ENCODE peak calls at places on chromosomes 13 and 19, in four cellular contexts. One of them, this sample, is unnamed.

GRCh38 chr13:20264271-20265018 is 32.3 kb upstream of the GJB6 start:
- DNase-seq in Peyer's patch: no peak
- DNase-seq in cardiac muscle cell: no peak
- DNase-seq in heart left ventricle: no peak
- DNase-seq in this sample: no peak

GRCh38 chr13:113783966-113784644 is 25.1 kb downstream of the TMEM255B start:
- DNase-seq in Peyer's patch: peak
- DNase-seq in cardiac muscle cell: no peak
- DNase-seq in heart left ventricle: no peak
- DNase-seq in this sample: no peak

GRCh38 chr13:65111223-65111622 is 2118.9 kb downstream of the PCDH9 start:
- DNase-seq in Peyer's patch: no peak
- DNase-seq in cardiac muscle cell: no peak
- DNase-seq in heart left ventricle: no peak
- DNase-seq in this sample: no peak

GRCh38 chr13:104385409-104385808 is 1319.2 kb upstream of the SLC10A2 start:
- DNase-seq in Peyer's patch: no peak
- DNase-seq in cardiac muscle cell: no peak
- DNase-seq in heart left ventricle: no peak
- DNase-seq in this sample: no peak

GRCh38 chr13:40161931-40162330 is 504.5 kb downstream of the FOXO1 start:
- DNase-seq in Peyer's patch: no peak
- DNase-seq in cardiac muscle cell: no peak
- DNase-seq in heart left ventricle: no peak
- DNase-seq in this sample: no peak

GRCh38 chr19:4186087-4186993 is 3.9 kb downstream of the ANKRD24 start:
- DNase-seq in Peyer's patch: peak
- DNase-seq in cardiac muscle cell: peak
- DNase-seq in heart left ventricle: no peak
- DNase-seq in this sample: peak

GRCh38 chr19:5155586-5156210 is 184.9 kb downstream of the PTPRS start:
- DNase-seq in Peyer's patch: no peak
- DNase-seq in cardiac muscle cell: no peak
- DNase-seq in heart left ventricle: peak
- DNase-seq in this sample: no peak

GRCh38 chr13:39040206-39040605 is 1.9 kb downstream of the NHLRC3 start:
- DNase-seq in Peyer's patch: no peak
- DNase-seq in cardiac muscle cell: no peak
- DNase-seq in heart left ventricle: no peak
- DNase-seq in this sample: no peak

GRCh38 chr19:27635401-27635800 is 1577.5 kb downstream of the UQCRFS1 start:
- DNase-seq in Peyer's patch: no peak
- DNase-seq in cardiac muscle cell: no peak
- DNase-seq in heart left ventricle: no peak
- DNase-seq in this sample: no peak

GRCh38 chr19:31351212-31352193 is 2.3 kb upstream of the TSHZ3 start:
- DNase-seq in Peyer's patch: no peak
- DNase-seq in cardiac muscle cell: peak
- DNase-seq in heart left ventricle: peak
- DNase-seq in this sample: no peak

GRCh38 chr19:46355234-46355990 is 8.5 kb downstream of the PPP5C start:
- DNase-seq in Peyer's patch: peak
- DNase-seq in cardiac muscle cell: no peak
- DNase-seq in heart left ventricle: no peak
- DNase-seq in this sample: peak

GRCh38 chr13:112747256-112747655 is 57.4 kb downstream of the ATP11A start:
- DNase-seq in Peyer's patch: no peak
- DNase-seq in cardiac muscle cell: no peak
- DNase-seq in heart left ventricle: no peak
- DNase-seq in this sample: no peak

GRCh38 chr19:18278521-18279265 is 2.7 kb downstream of the JUND start:
- DNase-seq in Peyer's patch: peak
- DNase-seq in cardiac muscle cell: no peak
- DNase-seq in heart left ventricle: no peak
- DNase-seq in this sample: peak

GRCh38 chr19:57813919-57814504 is 701 bp downstream of the ZNF552 start:
- DNase-seq in Peyer's patch: no peak
- DNase-seq in cardiac muscle cell: peak
- DNase-seq in heart left ventricle: no peak
- DNase-seq in this sample: peak

DNA sequence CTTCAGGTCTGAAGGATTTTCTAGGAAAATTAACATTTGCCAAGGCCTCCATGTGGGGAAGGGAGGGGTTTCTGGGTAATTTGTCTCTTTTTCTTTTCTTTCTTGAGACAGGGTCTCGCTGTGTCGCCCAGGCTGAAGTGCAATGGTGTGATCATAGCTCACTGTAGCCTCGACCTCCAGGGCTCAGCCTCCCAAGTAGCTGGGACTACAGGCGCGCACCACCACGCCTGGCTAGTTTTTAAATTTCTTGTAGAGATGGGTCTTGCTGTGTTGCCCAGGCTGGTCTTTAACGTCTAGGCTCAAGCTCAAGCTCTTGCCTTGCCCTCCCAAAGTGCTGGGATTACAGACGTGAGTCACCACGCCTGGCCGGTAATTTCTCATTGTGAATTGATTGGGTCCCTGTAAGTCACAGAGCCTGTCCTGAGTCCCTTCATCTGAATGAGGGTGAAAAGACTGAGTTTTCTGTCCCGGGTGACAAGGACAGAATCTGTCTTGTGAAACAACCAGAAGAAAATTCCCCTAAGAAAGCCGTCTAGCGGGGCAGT is 10.0 kb upstream of the SPC24 start:
- DNase-seq in Peyer's patch: no peak
- DNase-seq in cardiac muscle cell: no peak
- DNase-seq in heart left ventricle: no peak
- DNase-seq in this sample: no peak
- H3K4me3 ChIP-seq in Peyer's patch: no peak
- H3K4me3 ChIP-seq in cardiac muscle cell: no peak
- H3K4me3 ChIP-seq in heart left ventricle: no peak
- H3K4me3 ChIP-seq in this sample: no peak

GRCh38 chr13:102845630-102846260 is at the start of gene ERCC5:
- DNase-seq in Peyer's patch: peak
- DNase-seq in cardiac muscle cell: peak
- DNase-seq in heart left ventricle: peak
- DNase-seq in this sample: peak
- TF ChIP-seq CTCF in Peyer's patch: peak
- TF ChIP-seq CTCF in cardiac muscle cell: no peak
- TF ChIP-seq CTCF in heart left ventricle: no peak
- TF ChIP-seq CTCF in this sample: no peak

DNA sequence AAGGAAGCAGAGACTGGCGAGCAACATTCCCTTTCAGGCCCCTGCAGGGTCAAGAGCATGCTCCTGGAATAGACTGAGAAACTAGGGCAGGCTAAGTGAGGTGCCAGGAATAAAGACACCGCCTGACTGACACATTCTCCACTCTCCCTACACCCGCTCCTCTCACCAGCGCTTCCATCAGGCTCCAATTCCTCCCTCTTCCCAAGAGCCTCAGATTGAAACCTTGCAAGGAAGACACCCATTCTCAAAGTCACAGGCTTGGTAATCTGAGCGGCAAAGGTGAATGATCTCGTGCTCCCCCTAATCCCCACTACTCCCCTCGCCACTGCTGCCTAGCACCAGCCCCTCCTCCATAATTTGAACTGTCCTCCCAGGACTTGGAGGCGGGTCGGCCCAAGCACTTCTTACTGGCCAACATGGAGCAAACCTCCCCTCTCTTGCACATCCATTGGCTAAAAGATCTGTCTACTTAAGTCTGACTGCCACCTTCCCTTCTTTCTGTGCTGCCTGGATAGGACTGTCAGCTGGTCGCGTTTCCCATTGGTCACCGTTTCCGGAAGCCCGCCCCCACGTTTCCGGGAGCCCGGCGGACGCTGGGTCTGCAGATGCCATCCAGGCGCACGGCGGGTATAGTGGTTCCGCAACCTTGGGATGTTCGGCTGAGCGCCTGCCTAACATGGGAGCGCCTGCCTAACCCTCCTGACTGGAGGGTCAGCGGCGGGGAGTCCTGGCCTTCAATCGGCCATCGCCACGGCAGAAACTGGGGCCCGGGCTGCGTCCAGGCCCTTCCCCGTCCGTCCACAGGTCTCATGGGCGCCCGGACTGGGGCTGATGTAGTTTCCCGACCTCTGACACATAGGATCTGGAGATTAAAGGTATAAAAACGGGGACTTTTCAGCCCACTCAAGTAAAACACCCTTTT is 33.6 kb downstream of the ZNF383 start:
- DNase-seq in Peyer's patch: peak
- DNase-seq in cardiac muscle cell: no peak
- DNase-seq in heart left ventricle: peak
- DNase-seq in this sample: no peak
- H3K4me3 ChIP-seq in Peyer's patch: peak
- H3K4me3 ChIP-seq in cardiac muscle cell: no peak
- H3K4me3 ChIP-seq in heart left ventricle: peak
- H3K4me3 ChIP-seq in this sample: no peak

GRCh38 chr13:96996097-96996496 is 1.8 kb upstream of the OXGR1 start:
- DNase-seq in Peyer's patch: no peak
- DNase-seq in cardiac muscle cell: no peak
- DNase-seq in heart left ventricle: no peak
- DNase-seq in this sample: no peak

GRCh38 chr13:96994849-96995243 is 570 bp upstream of the OXGR1 start:
- DNase-seq in Peyer's patch: no peak
- DNase-seq in cardiac muscle cell: no peak
- DNase-seq in heart left ventricle: no peak
- DNase-seq in this sample: no peak

GRCh38 chr13:96992633-96993032 is 1.6 kb downstream of the OXGR1 start:
- DNase-seq in Peyer's patch: no peak
- DNase-seq in cardiac muscle cell: no peak
- DNase-seq in heart left ventricle: no peak
- DNase-seq in this sample: no peak

GRCh38 chr13:96993660-96994029 is 631 bp downstream of the OXGR1 start:
- DNase-seq in Peyer's patch: no peak
- DNase-seq in cardiac muscle cell: no peak
- DNase-seq in heart left ventricle: no peak
- DNase-seq in this sample: no peak

DNA sequence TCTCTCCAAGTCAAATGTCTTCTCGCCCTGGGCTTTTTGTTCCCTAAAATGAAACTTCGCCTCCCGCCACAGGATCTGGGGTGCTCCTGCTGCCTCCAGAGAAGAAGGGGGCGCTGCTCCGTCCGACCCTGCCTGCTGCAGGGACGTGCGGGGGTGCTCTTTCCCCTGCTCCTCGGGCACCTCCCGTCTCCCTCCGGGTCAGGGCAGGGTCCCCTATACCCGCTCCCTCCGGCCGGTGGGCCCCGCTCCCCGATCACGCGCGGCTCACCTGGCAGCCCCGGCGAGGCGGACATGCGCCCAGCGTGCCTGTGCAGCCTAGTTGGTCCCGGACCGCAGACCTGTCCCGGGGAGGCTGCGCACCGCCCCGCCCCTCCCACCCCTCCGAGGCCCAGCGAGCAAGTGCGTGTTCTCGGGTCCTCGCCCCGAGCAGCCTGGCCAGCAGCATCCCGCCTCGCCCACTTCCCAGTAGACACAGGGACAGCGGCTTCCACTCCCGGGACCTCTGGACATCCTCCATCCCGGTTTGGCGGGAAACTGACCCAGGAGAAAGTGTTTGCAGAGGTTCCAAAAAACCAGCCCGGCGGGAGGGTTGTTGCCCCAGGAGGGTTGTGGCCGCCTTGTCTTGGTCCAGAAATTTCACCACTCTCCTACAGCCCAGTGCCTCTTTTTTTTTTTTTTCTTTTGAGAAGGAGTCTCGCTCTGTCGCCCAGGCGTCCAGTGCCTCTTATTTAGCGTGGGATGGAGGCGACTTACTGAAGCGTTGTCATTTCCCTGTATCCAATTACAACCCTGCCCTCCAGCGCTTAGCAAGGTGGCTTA is at the start of gene OXGR1:
- DNase-seq in Peyer's patch: no peak
- DNase-seq in cardiac muscle cell: peak
- DNase-seq in heart left ventricle: no peak
- DNase-seq in this sample: no peak
- TF ChIP-seq CTCF in Peyer's patch: no peak
- TF ChIP-seq CTCF in cardiac muscle cell: no peak
- TF ChIP-seq CTCF in heart left ventricle: no peak
- TF ChIP-seq CTCF in this sample: no peak

GRCh38 chr13:29582171-29582570 is 13.3 kb downstream of the SLC7A1 start:
- DNase-seq in Peyer's patch: peak
- DNase-seq in cardiac muscle cell: no peak
- DNase-seq in heart left ventricle: peak
- DNase-seq in this sample: no peak
- H3K4me3 ChIP-seq in Peyer's patch: no peak
- H3K4me3 ChIP-seq in cardiac muscle cell: no peak
- H3K4me3 ChIP-seq in heart left ventricle: no peak
- H3K4me3 ChIP-seq in this sample: no peak

DNA sequence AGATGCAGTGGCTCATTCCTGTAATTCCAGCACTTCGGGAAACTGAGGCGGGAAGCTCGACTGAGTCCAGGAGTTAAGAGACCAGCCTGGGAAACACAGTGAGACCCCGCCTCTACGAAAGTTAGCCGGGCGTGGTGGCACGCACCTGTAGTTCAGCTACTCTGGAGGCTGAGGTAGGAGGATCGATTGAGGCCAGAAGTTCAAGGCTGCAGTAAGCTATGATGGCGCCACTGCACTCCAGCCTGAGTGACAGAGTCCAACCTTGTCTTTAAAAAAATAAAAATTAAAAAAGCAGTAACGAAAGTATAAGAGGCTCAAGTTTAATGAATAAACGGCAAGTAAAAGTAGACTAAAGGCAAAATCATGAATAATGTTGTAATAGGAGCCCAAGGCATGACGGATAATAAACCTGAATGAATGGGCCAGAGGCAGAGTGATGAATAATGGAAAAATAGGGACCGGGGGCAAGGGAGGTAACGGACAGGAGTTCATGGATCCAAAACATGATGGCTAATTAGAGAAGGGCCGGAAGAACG is 1.2 kb upstream of the TOMM40 start:
- DNase-seq in Peyer's patch: no peak
- DNase-seq in cardiac muscle cell: no peak
- DNase-seq in heart left ventricle: no peak
- DNase-seq in this sample: no peak
- TF ChIP-seq CTCF in Peyer's patch: no peak
- TF ChIP-seq CTCF in cardiac muscle cell: no peak
- TF ChIP-seq CTCF in heart left ventricle: no peak
- TF ChIP-seq CTCF in this sample: no peak

GRCh38 chr19:40806385-40807146 is 7.6 kb downstream of the EGLN2 start:
- DNase-seq in Peyer's patch: peak
- DNase-seq in cardiac muscle cell: peak
- DNase-seq in heart left ventricle: peak
- DNase-seq in this sample: no peak
- H3K4me3 ChIP-seq in Peyer's patch: no peak
- H3K4me3 ChIP-seq in cardiac muscle cell: no peak
- H3K4me3 ChIP-seq in heart left ventricle: peak
- H3K4me3 ChIP-seq in this sample: no peak

This sample was measured in Caco-2.